ENCODE peak calls at places on chromosomes 4 and X, in eight cellular contexts. Z is cardiac muscle cell, O is AG10803, K is foreskin fibroblast, S is choroid plexus epithelial cell, I is HFF-Myc, U is tibial artery, B is astrocyte. X is an unnamed sample.

GRCh38 chr4:20126906-20127305 is 124.8 kb upstream of the SLIT2 start:
- DNase-seq in Z (no peak), O (peak; percentile 59), K (peak; percentile 86), S (peak; percentile 38), I (no peak), U (no peak), B (peak; percentile 28), X (peak; percentile 11)

GRCh38 chrX:45070116-45071007 is 130.3 kb downstream of the DIPK2B start:
- DNase-seq in Z (peak; percentile 69), O (peak; percentile 56), K (peak; percentile 9), S (peak; percentile 75), I (peak; percentile 14), U (peak; percentile 21), B (peak; percentile 41), X (peak; percentile 72)

GRCh38 chr4:1404573-1405248 is 1.5 kb downstream of the NKX1-1 start:
- DNase-seq in Z (no peak), O (no peak), K (no peak), S (no peak), I (no peak), U (no peak), B (no peak), X (no peak)

GRCh38 chr4:59583845-59584568 is 1616.1 kb upstream of the ADGRL3 start:
- DNase-seq in Z (no peak), O (no peak), K (no peak), S (no peak), I (no peak), U (no peak), B (no peak), X (no peak)

GRCh38 chrX:126655061-126655460 is 102.4 kb upstream of the DCAF12L1 start:
- DNase-seq in Z (no peak), O (no peak), K (no peak), S (no peak), I (no peak), U (no peak), B (no peak), X (no peak)

GRCh38 chrX:44843318-44843702 is 511 bp upstream of the DUSP21 start:
- DNase-seq in Z (no peak), O (no peak), K (no peak), S (no peak), I (no peak), U (no peak), B (no peak), X (no peak)

GRCh38 chrX:129613596-129613995 is 41.2 kb downstream of the APLN start:
- DNase-seq in Z (no peak), O (no peak), K (no peak), S (no peak), I (no peak), U (no peak), B (no peak), X (no peak)

GRCh38 chr4:105944535-105944934 is 49.3 kb downstream of the NPNT start:
- DNase-seq in Z (peak; percentile 71), O (peak; percentile 97), K (no peak), S (peak; percentile 78), I (no peak), U (no peak), B (peak; percentile 84), X (peak; percentile 55)

GRCh38 chr4:80073362-80074008 is 456 bp upstream of the ANTXR2 start:
- DNase-seq in Z (no peak), O (no peak), K (no peak), S (no peak), I (no peak), U (no peak), B (no peak), X (no peak)

GRCh38 chrX:12434493-12434892 is 296.2 kb downstream of the FRMPD4 start:
- DNase-seq in Z (no peak), O (no peak), K (no peak), S (no peak), I (no peak), U (no peak), B (no peak), X (no peak)

GRCh38 chr4:133157460-133158160 is 8.5 kb downstream of the PCDH10 start:
- DNase-seq in Z (no peak), O (no peak), K (no peak), S (no peak), I (no peak), U (no peak), B (no peak), X (no peak)
- H3K4me3 ChIP-seq in Z (no peak overlapping the region), O (no peak overlapping the region), K (no peak overlapping the region), S (no peak overlapping the region), I (no peak overlapping the region), U (no peak overlapping the region), B (no peak overlapping the region), X (no peak overlapping the region)

DNA sequence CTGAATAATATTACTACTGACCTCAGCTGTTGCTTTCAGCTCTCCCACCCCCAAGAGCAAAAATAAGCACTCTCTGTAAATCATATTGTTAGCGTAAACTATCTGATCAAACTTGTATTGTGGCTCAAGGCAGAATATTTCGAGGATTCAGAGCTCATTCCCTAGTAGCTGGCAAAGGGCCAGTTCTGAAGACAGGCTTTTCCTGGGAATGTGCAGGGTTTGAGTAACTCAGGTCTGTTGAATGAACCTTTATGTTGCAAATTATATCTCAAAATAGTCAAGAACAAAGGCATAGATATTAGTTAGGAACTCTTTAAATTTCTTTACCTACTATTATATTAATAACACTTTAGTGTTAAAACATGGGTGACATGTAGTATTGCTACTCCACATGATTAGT is 454.9 kb downstream of the CCSER1 start:
- DNase-seq in Z (no peak), O (no peak), K (no peak), S (no peak), I (no peak), U (no peak), B (no peak), X (no peak)
- TF ChIP-seq CTCF in Z (no peak), O (no peak), K (no peak), S (no peak), I (no peak), U (no peak), B (no peak), X (no peak)

GRCh38 chr4:102759835-102760644 is 728 bp downstream of the MANBA start:
- DNase-seq in Z (peak; percentile 67), O (peak; percentile 45), K (peak; percentile 18), S (peak; percentile 58), I (no peak), U (peak; percentile 70), B (peak; percentile 65), X (peak; percentile 68)

GRCh38 chr4:102760645-102761477 is at the start of gene MANBA:
- DNase-seq in Z (peak; percentile 80), O (peak; percentile 64), K (peak; percentile 73), S (peak; percentile 73), I (peak; percentile 20), U (peak; percentile 80), B (peak; percentile 57), X (peak; percentile 71)

GRCh38 chr4:102754044-102754443 is 6.7 kb downstream of the MANBA start:
- DNase-seq in Z (no peak), O (no peak), K (peak; percentile 3), S (no peak), I (no peak), U (no peak), B (no peak), X (no peak)

GRCh38 chr4:102758241-102758871 is 2.4 kb downstream of the MANBA start:
- DNase-seq in Z (no peak), O (no peak), K (no peak), S (no peak), I (no peak), U (no peak), B (no peak), X (no peak)

GRCh38 chr4:102757681-102758080 is 3.1 kb downstream of the MANBA start:
- DNase-seq in Z (no peak), O (no peak), K (no peak), S (no peak), I (no peak), U (no peak), B (no peak), X (no peak)
- H3K4me3 ChIP-seq in Z (no peak overlapping the region), O (no peak overlapping the region), K (no peak overlapping the region), S (no peak overlapping the region), I (no peak overlapping the region), U (no peak overlapping the region), B (no peak overlapping the region), X (no peak overlapping the region)

GRCh38 chr4:111778543-111778942 is 366.7 kb upstream of the FAM241A start:
- DNase-seq in Z (no peak), O (peak; percentile 54), K (peak; percentile 16), S (peak; percentile 6), I (no peak), U (no peak), B (no peak), X (no peak)
- TF ChIP-seq CTCF in Z (no peak), O (peak; percentile 64), K (peak; percentile 37), S (peak; percentile 25), I (peak; percentile 33), U (no peak), B (no peak), X (no peak)

DNA sequence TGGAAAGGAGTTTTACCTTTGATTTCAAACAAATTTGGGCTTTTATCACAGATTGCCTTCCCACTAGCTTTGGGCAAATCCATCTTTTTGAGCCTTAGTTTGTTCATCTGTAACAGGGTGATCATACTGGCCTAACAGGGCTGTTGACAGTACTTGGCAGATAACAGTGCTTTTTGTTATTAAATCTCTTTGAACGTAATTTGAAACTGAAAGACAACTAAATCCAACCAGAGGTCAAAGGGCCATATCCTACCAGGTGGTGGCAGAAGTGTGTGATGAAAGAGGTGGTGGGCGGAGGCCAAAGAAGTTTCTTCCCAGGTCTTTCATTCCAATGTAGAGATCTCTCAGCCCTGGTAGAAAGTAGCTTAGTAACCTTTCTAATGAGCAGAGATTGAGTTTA is 35.2 kb upstream of the TADA2B start:
- DNase-seq in Z (no peak), O (no peak), K (no peak), S (peak; percentile 62), I (no peak), U (no peak), B (no peak), X (no peak)
- H3K4me3 ChIP-seq in Z (no peak overlapping the region), O (no peak overlapping the region), K (no peak overlapping the region), S (no peak overlapping the region), I (no peak overlapping the region), U (no peak overlapping the region), B (no peak overlapping the region), X (no peak overlapping the region)

GRCh38 chrX:124151195-124151594 is 181.3 kb upstream of the TEX13D start:
- DNase-seq in Z (no peak), O (no peak), K (no peak), S (no peak), I (no peak), U (no peak), B (no peak), X (no peak)
- TF ChIP-seq CTCF in Z (no peak), O (no peak), K (no peak), S (no peak), I (no peak), U (no peak), B (no peak), X (no peak)

DNA sequence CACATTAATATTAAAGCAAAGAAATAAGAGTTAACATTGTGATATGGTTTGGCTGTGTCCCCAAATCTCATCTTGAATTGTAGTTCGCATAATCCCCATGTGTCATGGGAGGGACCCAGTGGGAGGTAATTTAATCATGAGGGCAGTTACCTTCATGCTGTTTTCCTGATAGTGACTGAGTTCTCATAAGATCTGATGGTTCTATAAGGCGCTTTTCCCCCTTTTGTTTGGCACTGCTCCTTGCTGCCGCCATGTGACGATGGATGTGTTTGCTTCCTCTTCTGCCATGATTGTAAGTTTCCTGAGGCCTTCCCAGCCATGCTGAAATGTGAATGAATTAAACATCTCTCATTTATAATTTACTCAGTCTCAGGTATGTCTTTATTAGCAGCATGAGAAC is 153.8 kb upstream of the GALNT7 start:
- DNase-seq in Z (no peak), O (no peak), K (no peak), S (no peak), I (no peak), U (no peak), B (no peak), X (no peak)
- H3K4me3 ChIP-seq in Z (no peak overlapping the region), O (no peak overlapping the region), K (no peak overlapping the region), S (no peak overlapping the region), I (no peak overlapping the region), U (no peak overlapping the region), B (no peak overlapping the region), X (no peak overlapping the region)

GRCh38 chr4:53558061-53558801 is 33.1 kb downstream of the LNX1 start:
- DNase-seq in Z (peak; percentile 68), O (peak; percentile 87), K (peak; percentile 48), S (peak; percentile 39), I (no peak), U (no peak), B (peak; percentile 59), X (peak; percentile 75)
- TF ChIP-seq CTCF in Z (no peak), O (peak; percentile 33), K (no peak), S (no peak), I (no peak), U (no peak), B (no peak), X (no peak)

X was measured in fibroblast of pulmonary artery.